ENCODE peak calls at places on chromosomes 3 and 15, in four cellular contexts. One of them, this sample, is unnamed.

GRCh38 chr3:63961891-63962290 is 49.7 kb upstream of the SCAANT1 start:
- DNase-seq in ovary: no peak
- DNase-seq in GM23338: peak
- DNase-seq in CD8-positive, alpha-beta T cell: no peak
- DNase-seq in this sample: no peak

GRCh38 chr15:22911306-22911705 is 68.9 kb downstream of the CYFIP1 start:
- DNase-seq in ovary: no peak
- DNase-seq in GM23338: no peak
- DNase-seq in CD8-positive, alpha-beta T cell: no peak
- DNase-seq in this sample: no peak

GRCh38 chr15:68584704-68585573 is 6.1 kb downstream of the CORO2B start:
- DNase-seq in ovary: no peak
- DNase-seq in GM23338: no peak
- DNase-seq in CD8-positive, alpha-beta T cell: no peak
- DNase-seq in this sample: no peak

GRCh38 chr3:143597774-143598652 is 250.3 kb downstream of the SLC9A9 start:
- DNase-seq in ovary: no peak
- DNase-seq in GM23338: no peak
- DNase-seq in CD8-positive, alpha-beta T cell: no peak
- DNase-seq in this sample: no peak

GRCh38 chr15:85763157-85763556 is 31.6 kb downstream of the KLHL25 start:
- DNase-seq in ovary: no peak
- DNase-seq in GM23338: no peak
- DNase-seq in CD8-positive, alpha-beta T cell: no peak
- DNase-seq in this sample: no peak

GRCh38 chr3:25151497-25151896 is 276.6 kb upstream of the RARB start:
- DNase-seq in ovary: no peak
- DNase-seq in GM23338: no peak
- DNase-seq in CD8-positive, alpha-beta T cell: no peak
- DNase-seq in this sample: no peak

GRCh38 chr15:93422476-93422875 is 333.5 kb upstream of the RGMA start:
- DNase-seq in ovary: no peak
- DNase-seq in GM23338: no peak
- DNase-seq in CD8-positive, alpha-beta T cell: no peak
- DNase-seq in this sample: no peak

GRCh38 chr3:113088616-113089015 is 97.8 kb downstream of the GTPBP8 start:
- DNase-seq in ovary: no peak
- DNase-seq in GM23338: no peak
- DNase-seq in CD8-positive, alpha-beta T cell: no peak
- DNase-seq in this sample: no peak

DNA sequence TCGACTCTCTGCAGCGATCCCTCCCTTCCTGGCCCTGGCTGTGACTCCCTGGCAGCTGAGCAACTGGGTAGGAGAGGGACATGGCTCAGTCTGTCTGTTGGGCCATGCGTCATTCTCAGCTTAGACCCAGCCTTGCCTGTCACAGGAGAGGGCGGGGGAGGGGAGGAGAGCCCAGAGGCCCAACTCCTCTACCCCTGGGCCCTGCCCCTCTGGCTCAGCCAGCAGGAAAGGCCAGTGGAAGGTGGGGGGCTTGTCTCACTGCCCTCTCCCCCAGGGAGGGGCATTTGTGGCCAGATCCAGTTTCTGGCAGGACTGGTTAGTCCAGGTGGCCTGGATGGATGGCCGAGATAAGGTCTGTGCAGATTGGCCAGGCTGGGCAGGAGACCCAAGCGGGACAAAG is 31.6 kb downstream of the DNAJB8 start:
- DNase-seq in ovary: no peak
- DNase-seq in GM23338: peak
- DNase-seq in CD8-positive, alpha-beta T cell: no peak
- DNase-seq in this sample: no peak
- H3K27ac ChIP-seq in ovary: no peak
- H3K27ac ChIP-seq in GM23338: no peak
- H3K27ac ChIP-seq in CD8-positive, alpha-beta T cell: no peak
- H3K27ac ChIP-seq in this sample: no peak

GRCh38 chr15:25501828-25502446 is 63.1 kb upstream of the UBE3A start:
- DNase-seq in ovary: no peak
- DNase-seq in GM23338: peak
- DNase-seq in CD8-positive, alpha-beta T cell: no peak
- DNase-seq in this sample: no peak

GRCh38 chr15:25498835-25499234 is 60.0 kb upstream of the UBE3A start:
- DNase-seq in ovary: no peak
- DNase-seq in GM23338: no peak
- DNase-seq in CD8-positive, alpha-beta T cell: no peak
- DNase-seq in this sample: no peak

GRCh38 chr15:25492315-25492714 is 53.5 kb upstream of the UBE3A start:
- DNase-seq in ovary: no peak
- DNase-seq in GM23338: no peak
- DNase-seq in CD8-positive, alpha-beta T cell: no peak
- DNase-seq in this sample: no peak

GRCh38 chr15:25497934-25498333 is 59.1 kb upstream of the UBE3A start:
- DNase-seq in ovary: no peak
- DNase-seq in GM23338: peak
- DNase-seq in CD8-positive, alpha-beta T cell: no peak
- DNase-seq in this sample: no peak
- H3K27ac ChIP-seq in ovary: no peak
- H3K27ac ChIP-seq in GM23338: no peak
- H3K27ac ChIP-seq in CD8-positive, alpha-beta T cell: no peak
- H3K27ac ChIP-seq in this sample: no peak

DNA sequence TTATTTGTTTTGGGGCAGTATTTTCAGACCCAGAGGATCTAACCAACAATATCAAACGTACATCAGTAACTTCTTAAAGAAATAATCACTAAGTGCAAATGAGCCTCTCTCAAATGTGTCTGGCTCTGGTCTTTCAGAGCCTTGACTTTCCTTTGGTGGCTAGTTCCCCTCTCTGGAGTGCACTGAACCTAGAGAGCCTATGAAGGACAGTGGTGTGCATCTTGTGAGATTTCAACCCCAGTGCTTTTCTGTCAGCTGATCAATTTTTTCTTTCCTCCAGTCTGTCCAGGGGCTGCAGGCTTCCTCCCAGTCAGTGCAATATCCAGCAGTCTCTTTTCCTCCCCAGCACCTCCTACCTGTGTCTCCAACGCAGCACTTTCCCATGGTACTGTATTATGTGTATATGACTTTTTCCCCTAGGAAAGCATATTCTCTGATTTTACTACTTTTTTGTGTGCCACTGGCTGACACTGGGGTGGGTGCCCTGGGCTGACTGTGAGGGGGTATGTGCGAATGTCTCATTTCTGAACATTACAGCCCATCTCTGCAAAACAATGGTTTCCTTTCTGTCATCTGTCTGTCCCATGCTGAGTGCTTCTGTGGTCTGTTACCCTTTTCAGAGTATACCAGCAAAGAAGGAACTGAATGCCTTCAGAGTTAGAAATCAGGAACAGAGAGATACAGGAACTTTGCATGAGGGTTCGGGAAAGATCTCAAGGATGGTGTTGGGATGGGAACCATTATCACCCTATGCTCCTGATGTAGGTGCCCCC is 98.8 kb downstream of the ARPP21 start:
- DNase-seq in ovary: no peak
- DNase-seq in GM23338: no peak
- DNase-seq in CD8-positive, alpha-beta T cell: no peak
- DNase-seq in this sample: no peak
- H3K27ac ChIP-seq in ovary: no peak
- H3K27ac ChIP-seq in GM23338: no peak
- H3K27ac ChIP-seq in CD8-positive, alpha-beta T cell: no peak
- H3K27ac ChIP-seq in this sample: no peak

GRCh38 chr3:51544011-51544775 is 5.7 kb downstream of the RAD54L2 start:
- DNase-seq in ovary: no peak
- DNase-seq in GM23338: no peak
- DNase-seq in CD8-positive, alpha-beta T cell: no peak
- DNase-seq in this sample: no peak

GRCh38 chr3:51549311-51549710 is 10.8 kb downstream of the RAD54L2 start:
- DNase-seq in ovary: no peak
- DNase-seq in GM23338: no peak
- DNase-seq in CD8-positive, alpha-beta T cell: no peak
- DNase-seq in this sample: no peak

GRCh38 chr3:51550080-51550819 is 11.7 kb downstream of the RAD54L2 start:
- DNase-seq in ovary: no peak
- DNase-seq in GM23338: no peak
- DNase-seq in CD8-positive, alpha-beta T cell: no peak
- DNase-seq in this sample: no peak

DNA sequence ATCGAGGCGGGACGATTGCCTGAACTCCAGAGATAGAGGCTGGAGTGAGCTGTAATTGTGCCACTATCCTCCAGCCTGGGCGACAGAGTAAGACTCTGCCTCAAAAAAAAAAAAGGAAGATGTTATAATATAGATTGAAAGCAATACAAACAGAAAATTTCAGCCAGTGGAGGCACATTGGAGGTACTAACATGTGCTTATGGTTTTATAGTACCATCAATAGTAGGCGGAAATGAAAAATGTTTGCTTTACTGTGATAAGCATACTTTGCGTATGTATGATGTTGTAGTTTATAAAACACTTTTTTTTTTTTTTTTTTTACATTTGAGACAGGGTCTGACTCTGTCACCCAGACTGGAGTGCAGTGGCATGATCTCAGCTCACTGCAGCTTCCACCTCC is 8.8 kb downstream of the RAD54L2 start:
- DNase-seq in ovary: no peak
- DNase-seq in GM23338: no peak
- DNase-seq in CD8-positive, alpha-beta T cell: no peak
- DNase-seq in this sample: no peak
- H3K27ac ChIP-seq in ovary: no peak
- H3K27ac ChIP-seq in GM23338: peak
- H3K27ac ChIP-seq in CD8-positive, alpha-beta T cell: no peak
- H3K27ac ChIP-seq in this sample: no peak

GRCh38 chr3:182487621-182488020 is 305.7 kb upstream of the ATP11B start:
- DNase-seq in ovary: no peak
- DNase-seq in GM23338: no peak
- DNase-seq in CD8-positive, alpha-beta T cell: no peak
- DNase-seq in this sample: no peak

GRCh38 chr3:182492536-182492935 is 300.8 kb upstream of the ATP11B start:
- DNase-seq in ovary: no peak
- DNase-seq in GM23338: no peak
- DNase-seq in CD8-positive, alpha-beta T cell: no peak
- DNase-seq in this sample: no peak

GRCh38 chr3:182487048-182487447 is 306.3 kb upstream of the ATP11B start:
- DNase-seq in ovary: no peak
- DNase-seq in GM23338: no peak
- DNase-seq in CD8-positive, alpha-beta T cell: no peak
- DNase-seq in this sample: no peak

GRCh38 chr3:182491571-182491970 is 301.7 kb upstream of the ATP11B start:
- DNase-seq in ovary: no peak
- DNase-seq in GM23338: no peak
- DNase-seq in CD8-positive, alpha-beta T cell: no peak
- DNase-seq in this sample: no peak

DNA sequence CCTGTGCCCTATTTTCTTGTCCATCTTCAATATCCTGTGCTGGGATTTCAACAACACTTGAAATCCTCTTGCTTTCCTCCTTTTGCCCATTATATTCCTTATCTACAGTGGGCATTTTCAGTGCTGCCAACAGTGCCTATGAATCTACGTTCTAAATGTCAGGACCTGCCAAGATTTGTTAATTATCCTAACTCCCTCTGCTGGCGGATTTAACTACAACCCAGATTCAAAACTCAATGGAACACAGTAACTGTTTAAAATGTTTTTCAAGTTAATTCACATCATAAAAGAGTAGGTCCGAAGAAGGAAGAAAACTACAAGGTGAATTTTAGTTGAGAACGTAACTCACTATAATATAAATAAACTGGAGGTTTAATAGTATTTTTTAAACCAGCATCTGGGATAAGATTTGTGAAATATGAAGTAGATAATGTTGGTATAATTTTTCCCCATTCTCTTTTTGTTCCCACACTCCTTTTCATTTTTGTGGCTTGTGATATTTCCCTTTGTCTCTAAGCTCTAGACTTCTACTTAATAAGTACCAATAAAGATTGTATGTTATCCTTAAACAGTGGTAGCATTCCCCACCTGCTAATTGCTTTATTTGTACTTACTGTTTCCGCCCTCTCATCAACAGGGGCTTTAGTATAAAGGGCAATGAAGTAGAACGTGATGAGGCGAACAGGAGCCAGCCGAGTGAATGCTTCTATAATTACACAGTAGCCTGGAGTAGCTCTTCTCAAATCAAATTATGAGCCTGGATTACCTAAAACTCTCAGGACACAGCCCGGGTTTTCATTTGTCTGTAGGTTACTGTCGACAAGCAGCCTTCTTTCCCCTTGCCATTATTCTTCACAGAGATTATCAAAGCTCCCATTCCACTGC is 302.5 kb upstream of the ATP11B start:
- DNase-seq in ovary: no peak
- DNase-seq in GM23338: peak
- DNase-seq in CD8-positive, alpha-beta T cell: no peak
- DNase-seq in this sample: no peak
- H3K27ac ChIP-seq in ovary: no peak
- H3K27ac ChIP-seq in GM23338: no peak
- H3K27ac ChIP-seq in CD8-positive, alpha-beta T cell: no peak
- H3K27ac ChIP-seq in this sample: no peak

GRCh38 chr15:28889346-28889745 is 3.6 kb downstream of the APBA2 start:
- DNase-seq in ovary: no peak
- DNase-seq in GM23338: no peak
- DNase-seq in CD8-positive, alpha-beta T cell: no peak
- DNase-seq in this sample: no peak
- H3K27ac ChIP-seq in ovary: no peak
- H3K27ac ChIP-seq in GM23338: no peak
- H3K27ac ChIP-seq in CD8-positive, alpha-beta T cell: peak
- H3K27ac ChIP-seq in this sample: no peak

This sample was measured in epithelial cell of prostate.